ENCODE peak calls at places on chromosomes 5 and 9, in ten cellular contexts. O, S, R, D, M, K, T, Q, G and X are unnamed samples.

GRCh38 chr9:127509955-127510299 is 58.6 kb downstream of the LRSAM1 start:
- DNase-seq in O (no peak), S (no peak), R (no peak), D (no peak), M (no peak), K (no peak), T (no peak), Q (no peak), G (no peak), X (no peak)

GRCh38 chr5:88244686-88245085 is 24.0 kb downstream of the TMEM161B start:
- DNase-seq in O (no peak), S (peak), R (no peak), D (no peak), M (no peak), K (no peak), T (no peak), Q (no peak), G (no peak), X (no peak)

GRCh38 chr9:111961575-111961974 is 65.0 kb downstream of the UGCG start:
- DNase-seq in O (peak), S (peak), R (no peak), D (no peak), M (peak), K (no peak), T (no peak), Q (peak), G (no peak), X (no peak)

GRCh38 chr5:132489871-132490483 is 596 bp downstream of the IRF1 start:
- DNase-seq in O (no peak), S (peak), R (peak), D (peak), M (peak), K (no peak), T (peak), Q (peak), G (no peak), X (peak)

GRCh38 chr5:73387630-73388370 is 60.8 kb downstream of the FOXD1 start:
- DNase-seq in O (no peak), S (peak), R (no peak), D (no peak), M (no peak), K (no peak), T (peak), Q (no peak), G (no peak), X (no peak)

GRCh38 chr5:176870110-176870591 is 29.0 kb downstream of the HK3 start:
- DNase-seq in O (peak), S (peak), R (peak), D (peak), M (peak), K (peak), T (peak), Q (peak), G (no peak), X (no peak)

GRCh38 chr9:78923966-78924659 is 627.2 kb downstream of the PSAT1 start:
- DNase-seq in O (no peak), S (no peak), R (no peak), D (no peak), M (no peak), K (no peak), T (no peak), Q (no peak), G (no peak), X (no peak)

GRCh38 chr9:108813951-108814601 is 41.7 kb downstream of the ACTL7B start:
- DNase-seq in O (peak), S (peak), R (peak), D (peak), M (peak), K (no peak), T (no peak), Q (no peak), G (peak), X (peak)

GRCh38 chr9:127569819-127570401 is 42.2 kb upstream of the STXBP1 start:
- DNase-seq in O (no peak), S (peak), R (no peak), D (no peak), M (peak), K (no peak), T (peak), Q (no peak), G (no peak), X (no peak)

GRCh38 chr9:8895498-8896224 is 1096.1 kb upstream of the DMAC1 start:
- DNase-seq in O (peak), S (peak), R (no peak), D (no peak), M (peak), K (peak), T (peak), Q (no peak), G (peak), X (no peak)

GRCh38 chr5:5619546-5619945 is 197.1 kb downstream of the ICE1 start:
- DNase-seq in O (no peak), S (no peak), R (no peak), D (no peak), M (no peak), K (no peak), T (no peak), Q (no peak), G (no peak), X (no peak)

GRCh38 chr9:104747565-104748358 is at the start of gene NIPSNAP3A:
- DNase-seq in O (peak), S (peak), R (peak), D (peak), M (peak), K (peak), T (peak), Q (peak), G (peak), X (peak)

GRCh38 chr9:14960881-14961280 is 50.7 kb upstream of the FREM1 start:
- DNase-seq in O (no peak), S (no peak), R (no peak), D (no peak), M (peak), K (no peak), T (no peak), Q (no peak), G (no peak), X (no peak)

GRCh38 chr5:179800696-179801201 is 5.9 kb downstream of the MGAT4B start:
- DNase-seq in O (no peak), S (no peak), R (no peak), D (no peak), M (no peak), K (no peak), T (no peak), Q (no peak), G (no peak), X (no peak)

GRCh38 chr9:126439402-126439765 is 112.8 kb downstream of the MVB12B start:
- DNase-seq in O (no peak), S (peak), R (no peak), D (no peak), M (peak), K (no peak), T (no peak), Q (no peak), G (peak), X (no peak)

GRCh38 chr9:99134893-99135341 is 30.0 kb downstream of the TGFBR1 start:
- DNase-seq in O (no peak), S (peak), R (no peak), D (no peak), M (no peak), K (no peak), T (no peak), Q (no peak), G (no peak), X (no peak)

GRCh38 chr5:54867310-54867944 is 118.0 kb downstream of the ESM1 start:
- DNase-seq in O (no peak), S (peak), R (no peak), D (no peak), M (peak), K (no peak), T (peak), Q (no peak), G (no peak), X (no peak)

GRCh38 chr5:122471031-122471751 is 159.2 kb downstream of the SNCAIP start:
- DNase-seq in O (no peak), S (no peak), R (peak), D (peak), M (no peak), K (no peak), T (no peak), Q (no peak), G (no peak), X (no peak)

GRCh38 chr5:170312666-170313065 is 15.1 kb upstream of the LCP2 start:
- DNase-seq in O (no peak), S (peak), R (no peak), D (no peak), M (peak), K (no peak), T (no peak), Q (no peak), G (no peak), X (no peak)

GRCh38 chr9:81687521-81688261 is 1.7 kb downstream of the TLE1 start:
- DNase-seq in O (peak), S (peak), R (peak), D (peak), M (peak), K (peak), T (no peak), Q (peak), G (no peak), X (no peak)

GRCh38 chr9:13264788-13265187 is 14.7 kb downstream of the MPDZ start:
- DNase-seq in O (no peak), S (peak), R (no peak), D (no peak), M (no peak), K (no peak), T (no peak), Q (no peak), G (no peak), X (no peak)

GRCh38 chr5:113678924-113679575 is 165.6 kb downstream of the YTHDC2 start:
- DNase-seq in O (peak), S (peak), R (peak), D (peak), M (peak), K (peak), T (peak), Q (peak), G (no peak), X (peak)

GRCh38 chr5:157456301-157456700 is 3.7 kb upstream of the NIPAL4 start:
- DNase-seq in O (no peak), S (no peak), R (peak), D (no peak), M (no peak), K (no peak), T (no peak), Q (no peak), G (no peak), X (peak)

GRCh38 chr9:136661641-136662325 is 933 bp upstream of the EGFL7 start:
- DNase-seq in O (no peak), S (no peak), R (no peak), D (no peak), M (no peak), K (no peak), T (no peak), Q (no peak), G (no peak), X (no peak)

GRCh38 chr5:7246312-7246711 is 149.6 kb upstream of the ADCY2 start:
- DNase-seq in O (no peak), S (no peak), R (no peak), D (no peak), M (no peak), K (no peak), T (no peak), Q (no peak), G (no peak), X (no peak)

GRCh38 chr5:97338729-97339128 is 155.7 kb upstream of the RIOK2 start:
- DNase-seq in O (no peak), S (peak), R (no peak), D (no peak), M (no peak), K (no peak), T (no peak), Q (no peak), G (no peak), X (no peak)

GRCh38 chr5:142537938-142538337 is 148.0 kb downstream of the FGF1 start:
- DNase-seq in O (no peak), S (no peak), R (no peak), D (no peak), M (peak), K (no peak), T (no peak), Q (no peak), G (no peak), X (no peak)

GRCh38 chr5:129177451-129177850 is 82.9 kb downstream of the ISOC1 start:
- DNase-seq in O (no peak), S (no peak), R (no peak), D (peak), M (no peak), K (no peak), T (no peak), Q (no peak), G (no peak), X (no peak)

GRCh38 chr5:80194470-80194869 is 61.4 kb downstream of the SERINC5 start:
- DNase-seq in O (no peak), S (no peak), R (no peak), D (peak), M (no peak), K (no peak), T (no peak), Q (no peak), G (no peak), X (no peak)

GRCh38 chr9:18297532-18297872 is 176.5 kb upstream of the ADAMTSL1 start:
- DNase-seq in O (peak), S (no peak), R (peak), D (peak), M (peak), K (no peak), T (peak), Q (no peak), G (no peak), X (no peak)

GRCh38 chr9:7461791-7462190 is 337.8 kb downstream of the DMAC1 start:
- DNase-seq in O (no peak), S (no peak), R (no peak), D (no peak), M (no peak), K (no peak), T (peak), Q (no peak), G (no peak), X (no peak)

GRCh38 chr5:39779836-39780235 is 355.1 kb upstream of the DAB2 start:
- DNase-seq in O (no peak), S (no peak), R (no peak), D (no peak), M (no peak), K (no peak), T (no peak), Q (no peak), G (no peak), X (no peak)

GRCh38 chr5:8057764-8058163 is 188.8 kb downstream of the MTRR start:
- DNase-seq in O (no peak), S (no peak), R (no peak), D (no peak), M (no peak), K (no peak), T (no peak), Q (no peak), G (no peak), X (no peak)

GRCh38 chr9:79778581-79778980 is 206.8 kb downstream of the TLE4 start:
- DNase-seq in O (no peak), S (no peak), R (no peak), D (no peak), M (no peak), K (no peak), T (no peak), Q (no peak), G (no peak), X (no peak)

GRCh38 chr5:144024601-144025000 is 145.9 kb downstream of the YIPF5 start:
- DNase-seq in O (no peak), S (no peak), R (no peak), D (no peak), M (no peak), K (no peak), T (no peak), Q (no peak), G (no peak), X (no peak)

DNA sequence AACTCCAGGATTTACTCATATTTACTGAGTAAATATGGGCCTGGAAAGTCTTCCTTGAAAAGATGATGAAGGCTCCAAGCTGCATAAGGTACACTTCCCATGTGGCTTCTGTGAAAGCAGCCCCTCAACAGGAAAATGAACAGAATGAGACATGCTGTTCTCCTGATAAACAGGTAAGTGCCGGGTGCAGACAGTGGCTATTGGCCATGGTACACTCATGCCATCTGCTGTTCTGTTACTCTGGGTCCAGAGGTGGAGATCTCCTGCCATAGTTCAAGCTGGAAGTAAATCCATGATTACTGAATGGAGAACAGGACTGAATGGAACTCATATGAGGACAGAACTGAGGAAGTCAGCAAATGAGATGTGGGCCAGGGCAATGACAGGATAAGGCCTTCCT is 103.6 kb downstream of the SLIT3 start:
- DNase-seq in O (peak), S (no peak), R (no peak), D (peak), M (peak), K (no peak), T (no peak), Q (no peak), G (no peak), X (peak)
- TF ChIP-seq CTCF in O (no peak), S (peak), R (peak), D (peak), M (no peak), K (no peak), T (peak), Q (no peak), G (peak), X (no peak)

DNA sequence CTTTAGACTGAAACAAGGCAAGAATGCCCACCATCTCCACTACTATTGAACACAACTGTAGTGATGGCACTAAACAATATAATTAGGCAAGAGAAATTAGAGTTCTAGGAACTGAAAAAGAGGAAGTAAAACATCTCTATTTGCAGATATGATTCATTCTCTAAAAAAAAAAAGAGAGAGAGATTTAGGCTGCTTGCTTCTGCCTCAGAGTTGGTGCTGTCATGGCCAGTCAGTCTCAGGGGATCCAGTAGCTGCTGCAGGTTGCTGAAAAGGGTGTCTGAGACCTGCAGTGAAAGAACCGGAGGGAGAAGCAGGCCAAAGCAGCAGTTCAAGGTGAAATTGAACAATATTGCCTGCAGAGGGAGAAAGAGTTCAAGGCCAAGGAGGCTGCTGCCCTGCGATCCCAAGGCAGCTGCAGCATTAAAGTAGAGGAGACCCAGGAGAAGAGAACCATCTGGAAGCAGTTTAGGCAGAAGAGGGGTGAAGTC is 72.5 kb downstream of the AP3B1 start:
- DNase-seq in O (peak), S (no peak), R (peak), D (peak), M (peak), K (no peak), T (peak), Q (no peak), G (no peak), X (no peak)
- TF ChIP-seq CTCF in O (peak), S (peak), R (peak), D (peak), M (no peak), K (no peak), T (peak), Q (no peak), G (no peak), X (no peak)

GRCh38 chr5:33065146-33065545 is 354.0 kb downstream of the NPR3 start:
- DNase-seq in O (no peak), S (peak), R (no peak), D (no peak), M (no peak), K (no peak), T (no peak), Q (no peak), G (no peak), X (no peak)

GRCh38 chr5:33068786-33069185 is 357.7 kb downstream of the NPR3 start:
- DNase-seq in O (no peak), S (no peak), R (no peak), D (no peak), M (peak), K (no peak), T (no peak), Q (no peak), G (no peak), X (no peak)

GRCh38 chr5:33072700-33073099 is 361.6 kb downstream of the NPR3 start:
- DNase-seq in O (no peak), S (no peak), R (no peak), D (no peak), M (no peak), K (no peak), T (no peak), Q (no peak), G (no peak), X (no peak)

GRCh38 chr5:33072296-33072695 is 361.2 kb downstream of the NPR3 start:
- DNase-seq in O (no peak), S (no peak), R (no peak), D (no peak), M (no peak), K (no peak), T (no peak), Q (no peak), G (no peak), X (no peak)

GRCh38 chr5:33067291-33067690 is 356.2 kb downstream of the NPR3 start:
- DNase-seq in O (no peak), S (no peak), R (no peak), D (no peak), M (no peak), K (no peak), T (no peak), Q (no peak), G (no peak), X (no peak)
- TF ChIP-seq CTCF in O (no peak), S (no peak), R (no peak), D (no peak), M (no peak), K (no peak), T (no peak), Q (no peak), G (no peak), X (no peak)

GRCh38 chr9:128921881-128922763 is 1.3 kb downstream of the PHYHD1 start:
- DNase-seq in O (no peak), S (peak), R (peak), D (peak), M (no peak), K (peak), T (no peak), Q (no peak), G (peak), X (no peak)
- TF ChIP-seq CTCF in O (no peak), S (peak), R (no peak), D (no peak), M (no peak), K (no peak), T (no peak), Q (no peak), G (peak), X (no peak)

GRCh38 chr5:125034331-125034730 is 287.9 kb upstream of the ZNF608 start:
- DNase-seq in O (no peak), S (no peak), R (no peak), D (no peak), M (peak), K (no peak), T (no peak), Q (peak), G (no peak), X (no peak)
- TF ChIP-seq CTCF in O (no peak), S (no peak), R (no peak), D (no peak), M (no peak), K (no peak), T (no peak), Q (no peak), G (no peak), X (no peak)

GRCh38 chr5:147576646-147577535 is 67.0 kb upstream of the DPYSL3 start:
- DNase-seq in O (peak), S (peak), R (peak), D (peak), M (peak), K (peak), T (peak), Q (peak), G (no peak), X (peak)
- TF ChIP-seq CTCF in O (peak), S (peak), R (peak), D (peak), M (peak), K (peak), T (peak), Q (peak), G (peak), X (peak)

DNA sequence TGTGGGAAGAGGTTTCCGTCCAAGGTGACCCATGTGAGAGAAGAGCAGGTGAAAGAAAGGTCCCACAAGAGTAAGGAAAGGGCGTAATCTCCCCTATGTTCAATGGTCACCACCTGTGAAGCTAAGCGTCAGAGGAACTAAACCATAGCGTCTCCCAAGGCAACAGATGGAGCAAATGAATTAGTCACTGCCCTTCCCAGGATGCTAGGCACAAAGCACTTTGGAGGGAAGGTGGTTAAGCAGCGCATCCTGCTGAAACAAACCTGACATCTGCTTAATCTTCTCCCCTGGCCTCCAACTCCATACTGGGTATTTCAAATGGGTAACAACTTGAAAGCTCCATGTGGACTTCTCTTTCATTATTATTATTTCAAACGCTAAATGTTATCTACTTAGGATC is 227.4 kb downstream of the MLLT3 start:
- DNase-seq in O (no peak), S (no peak), R (peak), D (peak), M (peak), K (no peak), T (no peak), Q (no peak), G (no peak), X (no peak)
- TF ChIP-seq CTCF in O (no peak), S (no peak), R (no peak), D (no peak), M (no peak), K (no peak), T (no peak), Q (no peak), G (no peak), X (no peak)